ENCODE peak calls at places on chromosome 22, in six cellular contexts. W, C, E, K, O and L are unnamed samples.

GRCh38 chr22:24440270-24440717 is 12.9 kb downstream of the ADORA2A start:
- DNase-seq in W (no peak), K (no peak), C (no peak), O (no peak), E (no peak), L (no peak)

GRCh38 chr22:48045369-48045768 is 1282.9 kb downstream of the TBC1D22A start:
- DNase-seq in K (no peak), O (no peak), W (peak; percentile 76), E (peak; percentile 47), C (no peak), L (no peak)

GRCh38 chr22:46293591-46294260 is 2.9 kb upstream of the GTSE1 start:
- DNase-seq in K (no peak), O (no peak), W (peak; percentile 76), E (no peak), C (no peak), L (peak; percentile 60)

GRCh38 chr22:36277482-36278291 is 24.8 kb downstream of the APOL1 start:
- DNase-seq in O (peak; percentile 70), K (peak; percentile 45), W (peak; percentile 72), C (peak; percentile 68), E (no peak), L (peak; percentile 74)

GRCh38 chr22:23274891-23275694 is 94.8 kb downstream of the BCR start:
- DNase-seq in E (no peak), O (no peak), K (no peak), C (no peak), W (no peak), L (no peak)

GRCh38 chr22:44580176-44580575 is 82.1 kb upstream of the RTL6 start:
- DNase-seq in K (no peak), E (peak; percentile 34), W (no peak), C (no peak), O (peak; percentile 8), L (no peak)

GRCh38 chr22:44026630-44027511 is 2.8 kb downstream of the PARVB start:
- DNase-seq in E (no peak), C (no peak), K (peak; percentile 40), O (peak; percentile 42), W (peak; percentile 79), L (peak; percentile 79)

GRCh38 chr22:25650834-25651233 is 86.4 kb downstream of the GRK3 start:
- DNase-seq in O (no peak), C (no peak), K (no peak), E (no peak), W (peak; percentile 59), L (no peak)

GRCh38 chr22:46281866-46282678 is 14.3 kb downstream of the TTC38 start:
- DNase-seq in E (no peak), W (no peak), C (no peak), O (no peak), K (no peak), L (peak; percentile 23)

GRCh38 chr22:33875316-33875715 is 45.0 kb downstream of the LARGE1 start:
- DNase-seq in K (no peak), W (no peak), O (no peak), E (no peak), C (no peak), L (peak; percentile 46)

GRCh38 chr22:46352691-46353386 is 17.3 kb downstream of the TRMU start:
- DNase-seq in C (no peak), W (peak; percentile 38), E (no peak), O (no peak), K (no peak), L (peak; percentile 75)

GRCh38 chr22:46775364-46775758 is 12.9 kb downstream of the TBC1D22A start:
- DNase-seq in K (no peak), W (peak; percentile 51), O (no peak), C (no peak), E (no peak), L (no peak)

GRCh38 chr22:30778261-30778660 is 83.6 kb downstream of the OSBP2 start:
- DNase-seq in O (no peak), C (no peak), E (no peak), K (no peak), W (no peak), L (no peak)

GRCh38 chr22:42803454-42803853 is 53.6 kb downstream of the ARFGAP3 start:
- DNase-seq in W (no peak), O (no peak), C (no peak), K (no peak), E (no peak), L (peak; percentile 51)

GRCh38 chr22:26086359-26086758 is 82.9 kb upstream of the SEZ6L start:
- DNase-seq in E (no peak), O (no peak), C (no peak), K (no peak), W (peak; percentile 1), L (no peak)

GRCh38 chr22:33570110-33570509 is 350.2 kb downstream of the LARGE1 start:
- DNase-seq in O (no peak), E (no peak), C (no peak), K (no peak), W (peak; percentile 27), L (no peak)

GRCh38 chr22:46328797-46329196 is 6.7 kb upstream of the TRMU start:
- DNase-seq in K (no peak), E (no peak), O (no peak), W (no peak), C (no peak), L (no peak)

GRCh38 chr22:30582788-30583575 is 8.5 kb upstream of the GAL3ST1 start:
- DNase-seq in O (no peak), C (no peak), E (no peak), K (no peak), W (no peak), L (no peak)

DNA sequence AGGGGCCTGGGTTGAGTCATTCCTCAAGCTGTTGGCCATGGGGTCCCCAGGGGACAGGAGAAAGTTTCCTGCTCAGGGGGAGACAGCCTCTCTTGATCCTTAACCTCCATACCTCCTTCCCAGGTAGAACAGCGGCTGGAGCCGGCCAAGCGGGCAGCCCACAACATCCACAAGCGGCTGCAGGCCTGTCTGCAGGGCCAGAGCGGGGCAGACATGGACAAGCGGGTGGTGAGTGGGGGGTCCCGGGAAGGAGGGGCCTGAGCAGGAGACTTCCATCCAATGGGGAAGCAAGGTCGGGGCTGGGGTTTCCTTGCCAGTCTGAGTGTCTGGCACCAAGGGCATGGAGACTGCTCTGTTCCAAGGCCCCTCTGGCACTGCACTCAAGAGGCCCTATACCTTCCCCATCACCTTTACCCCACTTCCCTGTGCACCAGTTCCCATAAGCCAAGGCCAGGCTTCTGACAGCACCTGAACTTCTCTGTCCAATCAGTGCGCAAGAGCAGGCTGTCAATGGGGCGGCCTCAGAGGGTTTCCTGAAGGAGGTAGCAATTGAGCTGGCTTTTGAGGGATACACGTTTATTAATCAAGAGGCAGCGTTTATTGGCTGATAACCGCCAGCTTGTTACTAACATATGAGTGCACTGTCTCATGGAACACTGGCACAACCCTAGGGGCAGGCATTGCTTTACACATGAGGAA is 1.9 kb downstream of the SH3BP1 start:
- DNase-seq in K (no peak), C (no peak), E (no peak), O (no peak), W (no peak), L (no peak)
- H3K4me1 ChIP-seq in K (peaks cover 56% of the 10 kb centered on the region), C (no peaks in the 10 kb centered on the region), E (peaks cover 60% of the 10 kb centered on the region), O (peaks cover 2% of the 10 kb centered on the region), W (peaks cover 31% of the 10 kb centered on the region), L (no peaks in the 10 kb centered on the region)

GRCh38 chr22:49749227-49749626 is 78.4 kb downstream of the BRD1 start:
- DNase-seq in K (no peak), E (no peak), O (no peak), C (no peak), W (no peak), L (no peak)

GRCh38 chr22:49746065-49746464 is 81.6 kb downstream of the BRD1 start:
- DNase-seq in O (no peak), E (no peak), W (no peak), C (no peak), K (no peak), L (no peak)

GRCh38 chr22:49748514-49748913 is 79.2 kb downstream of the BRD1 start:
- DNase-seq in K (no peak), C (no peak), O (no peak), E (no peak), W (no peak), L (no peak)

GRCh38 chr22:49747130-49747529 is 80.5 kb downstream of the BRD1 start:
- DNase-seq in W (no peak), C (no peak), O (no peak), K (no peak), E (no peak), L (no peak)

GRCh38 chr22:49747705-49748104 is 80.0 kb downstream of the BRD1 start:
- DNase-seq in C (no peak), W (no peak), E (no peak), O (no peak), K (no peak), L (no peak)
- H3K9me3 ChIP-seq in C (peaks cover 16% of the 10 kb centered on the region), W (peaks cover 28% of the 10 kb centered on the region), E (no peaks in the 10 kb centered on the region), O (no peaks in the 10 kb centered on the region), K (peaks cover 6% of the 10 kb centered on the region), L (peaks cover 39% of the 10 kb centered on the region)

GRCh38 chr22:20551805-20552449 is 44.5 kb downstream of the MED15 start:
- DNase-seq in K (no peak), W (no peak), O (peak; percentile 33), C (no peak), E (no peak), L (peak; percentile 76)

GRCh38 chr22:20552450-20552894 is 45.1 kb downstream of the MED15 start:
- DNase-seq in W (no peak), C (no peak), K (no peak), E (no peak), O (peak; percentile 65), L (peak; percentile 93)

GRCh38 chr22:20552913-20553401 is 45.5 kb downstream of the MED15 start:
- DNase-seq in W (no peak), K (no peak), C (no peak), O (no peak), E (no peak), L (peak; percentile 59)

GRCh38 chr22:20553947-20554741 is 46.7 kb downstream of the MED15 start:
- DNase-seq in K (no peak), O (no peak), C (no peak), W (no peak), E (no peak), L (no peak)

DNA sequence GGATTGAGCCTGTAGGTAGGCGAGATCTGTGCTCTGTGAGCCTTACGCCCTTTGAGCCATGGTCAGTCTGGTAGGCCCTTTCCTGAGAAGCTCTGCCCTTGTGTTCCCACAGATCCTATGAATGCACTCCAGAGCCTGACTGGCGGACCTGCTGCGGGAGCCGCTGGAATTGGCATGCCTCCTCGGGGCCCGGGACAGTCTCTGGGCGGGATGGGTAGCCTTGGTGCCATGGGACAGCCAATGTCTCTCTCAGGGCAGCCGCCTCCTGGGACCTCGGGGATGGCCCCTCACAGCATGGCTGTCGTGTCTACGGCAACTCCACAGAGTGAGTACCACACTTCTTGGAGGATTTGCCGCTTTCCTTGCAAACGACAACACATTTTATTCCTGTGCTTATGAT is 47.4 kb downstream of the MED15 start:
- DNase-seq in W (no peak), E (no peak), C (no peak), K (no peak), O (no peak), L (peak; percentile 58)
- H3K4me1 ChIP-seq in W (no peaks in the 10 kb centered on the region), E (peaks cover 71% of the 10 kb centered on the region), C (no peaks in the 10 kb centered on the region), K (peaks cover 94% of the 10 kb centered on the region), O (peaks cover 44% of the 10 kb centered on the region), L (peaks cover 85% of the 10 kb centered on the region)

DNA sequence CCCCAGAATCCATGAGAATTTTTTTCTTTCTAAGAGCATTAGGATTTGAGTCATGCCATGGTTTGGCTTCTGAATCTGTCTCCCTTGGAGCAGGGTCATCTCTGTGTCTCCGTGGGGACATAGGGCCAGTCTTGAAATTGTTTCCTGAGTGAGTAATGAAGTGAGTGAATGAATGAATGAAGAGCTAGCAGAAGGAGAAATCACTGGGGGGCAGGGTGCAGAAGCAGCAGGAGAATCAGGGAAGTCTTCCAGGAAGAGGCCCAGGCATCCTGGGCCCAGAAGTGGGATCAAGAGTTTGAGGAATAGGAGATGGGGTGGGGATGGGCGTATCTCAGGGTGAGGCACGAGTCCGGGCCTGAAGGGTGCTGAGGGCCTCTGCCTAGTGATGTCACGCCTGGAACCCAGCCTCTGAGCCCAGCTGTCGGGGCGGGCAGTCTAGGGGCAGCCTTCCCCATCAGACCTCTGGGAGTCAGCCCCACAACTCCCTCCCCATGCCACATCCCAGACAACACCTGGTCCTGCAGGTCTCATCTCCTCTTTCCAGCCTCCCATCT is 12.5 kb upstream of the MGAT3 start:
- DNase-seq in O (no peak), E (no peak), W (no peak), K (no peak), C (no peak), L (no peak)
- H3K9me3 ChIP-seq in O (no peaks in the 10 kb centered on the region), E (no peaks in the 10 kb centered on the region), W (no peaks in the 10 kb centered on the region), K (no peaks in the 10 kb centered on the region), C (no peaks in the 10 kb centered on the region), L (no peaks in the 10 kb centered on the region)